ENCODE peak calls at places on chromosomes 2 and 18, in eight cellular contexts. R is fibroblast of the aortic adventitia, W is lower leg skin, E is ovary, V is GM23338, G is HFFc6, N is GM13976, A is nephron progenitor cell. X is an unnamed sample.
A peak's percentile ranks its signal among the peaks of the same experiment; 100 is the strongest.

GRCh38 chr2:65532937-65533336 is 100.5 kb upstream of the SPRED2 start:
- DNase-seq in R (no peak), E (no peak), G (no peak), N (no peak), V (no peak), A (no peak), W (no peak), X (no peak)

GRCh38 chr18:59140287-59140885 is 702 bp downstream of the SEC11C start:
- DNase-seq in N (no peak), G (peak; percentile 36), A (peak; percentile 39), E (no peak), W (no peak), R (peak; percentile 46), V (peak; percentile 59), X (no peak)

GRCh38 chr2:160551259-160551658 is 57.7 kb upstream of the RBMS1 start:
- DNase-seq in E (no peak), W (no peak), A (no peak), G (no peak), V (peak; percentile 9), R (no peak), N (no peak), X (no peak)

GRCh38 chr18:13032173-13032572 is 41.0 kb downstream of the CEP192 start:
- DNase-seq in W (no peak), E (no peak), V (no peak), A (no peak), G (no peak), N (no peak), R (no peak), X (no peak)

GRCh38 chr2:202261531-202261930 is 4.0 kb upstream of the NOP58 start:
- DNase-seq in V (no peak), W (no peak), G (peak; percentile 62), E (no peak), N (no peak), A (no peak), R (peak; percentile 59), X (no peak)

GRCh38 chr2:105379741-105380186 is 19.1 kb downstream of the FHL2 start:
- DNase-seq in W (no peak), E (peak; percentile 13), N (no peak), V (no peak), G (no peak), A (no peak), R (no peak), X (no peak)

GRCh38 chr2:160415991-160416390 is 77.6 kb downstream of the RBMS1 start:
- DNase-seq in V (peak; percentile 25), E (no peak), N (no peak), A (no peak), G (peak; percentile 68), R (peak; percentile 82), W (no peak), X (no peak)

GRCh38 chr2:113175101-113175628 is 1.4 kb downstream of the PSD4 start:
- DNase-seq in V (no peak), G (no peak), N (peak; percentile 91), R (no peak), A (no peak), E (no peak), W (no peak), X (peak; percentile 67)

GRCh38 chr2:157473585-157473984 is 29.7 kb upstream of the CYTIP start:
- DNase-seq in V (no peak), A (no peak), R (no peak), W (no peak), E (no peak), G (no peak), N (no peak), X (no peak)

GRCh38 chr2:125581561-125581960 is 1074.4 kb upstream of the GYPC start:
- DNase-seq in A (no peak), E (no peak), G (no peak), N (no peak), R (no peak), V (no peak), W (no peak), X (no peak)

GRCh38 chr2:150586858-150587257 is 99.4 kb upstream of the RND3 start:
- DNase-seq in N (no peak), V (no peak), R (peak; percentile 79), A (no peak), W (no peak), G (peak; percentile 92), E (no peak), X (no peak)

GRCh38 chr2:127884436-127884835 is 1.3 kb downstream of the AMMECR1L start:
- DNase-seq in R (peak; percentile 67), G (peak; percentile 61), V (peak; percentile 17), A (no peak), W (peak; percentile 23), E (no peak), N (no peak), X (no peak)

GRCh38 chr2:31205186-31205585 is 12.1 kb downstream of the CAPN14 start:
- DNase-seq in A (no peak), G (no peak), R (no peak), E (no peak), W (no peak), N (no peak), V (no peak), X (no peak)

GRCh38 chr2:159617080-159617479 is 732 bp upstream of the BAZ2B start:
- DNase-seq in W (no peak), E (no peak), V (peak; percentile 36), N (no peak), G (no peak), R (no peak), A (no peak), X (no peak)

GRCh38 chr18:32735781-32736180 is 37.0 kb downstream of the KLHL14 start:
- DNase-seq in G (no peak), E (no peak), A (no peak), W (no peak), R (no peak), V (no peak), N (no peak), X (no peak)

GRCh38 chr18:44075038-44075437 is 605.6 kb upstream of the SETBP1 start:
- DNase-seq in V (no peak), N (no peak), R (no peak), G (no peak), W (no peak), E (no peak), A (no peak), X (no peak)

GRCh38 chr18:44079602-44080001 is 601.1 kb upstream of the SETBP1 start:
- DNase-seq in A (no peak), N (no peak), W (no peak), G (no peak), E (no peak), R (peak; percentile 92), V (no peak), X (no peak)

DNA sequence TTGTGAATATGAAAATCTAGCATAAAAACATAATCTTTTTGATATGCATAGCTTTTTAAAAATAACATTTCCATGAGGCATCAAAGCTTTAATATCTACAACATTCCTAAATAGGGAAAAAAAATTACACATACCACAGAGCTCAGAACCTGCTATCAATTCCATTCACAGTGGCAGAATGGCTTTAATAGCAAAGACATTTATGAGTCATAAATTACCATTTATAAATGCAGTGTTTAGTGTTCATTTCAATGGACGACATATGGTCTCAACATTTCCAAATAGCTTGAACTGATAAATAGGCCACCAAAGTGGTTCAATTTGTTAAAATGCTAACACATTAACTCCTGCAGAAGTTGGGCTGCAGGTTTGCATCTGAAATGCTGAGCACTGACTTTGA is 600.6 kb upstream of the SETBP1 start:
- DNase-seq in G (no peak), N (no peak), W (no peak), E (no peak), R (peak; percentile 47), A (no peak), V (no peak), X (no peak)
- TF ChIP-seq CTCF in G (no peak), N (no peak), W (no peak), E (no peak), R (no peak), A (no peak), V (no peak), X (no peak)

DNA sequence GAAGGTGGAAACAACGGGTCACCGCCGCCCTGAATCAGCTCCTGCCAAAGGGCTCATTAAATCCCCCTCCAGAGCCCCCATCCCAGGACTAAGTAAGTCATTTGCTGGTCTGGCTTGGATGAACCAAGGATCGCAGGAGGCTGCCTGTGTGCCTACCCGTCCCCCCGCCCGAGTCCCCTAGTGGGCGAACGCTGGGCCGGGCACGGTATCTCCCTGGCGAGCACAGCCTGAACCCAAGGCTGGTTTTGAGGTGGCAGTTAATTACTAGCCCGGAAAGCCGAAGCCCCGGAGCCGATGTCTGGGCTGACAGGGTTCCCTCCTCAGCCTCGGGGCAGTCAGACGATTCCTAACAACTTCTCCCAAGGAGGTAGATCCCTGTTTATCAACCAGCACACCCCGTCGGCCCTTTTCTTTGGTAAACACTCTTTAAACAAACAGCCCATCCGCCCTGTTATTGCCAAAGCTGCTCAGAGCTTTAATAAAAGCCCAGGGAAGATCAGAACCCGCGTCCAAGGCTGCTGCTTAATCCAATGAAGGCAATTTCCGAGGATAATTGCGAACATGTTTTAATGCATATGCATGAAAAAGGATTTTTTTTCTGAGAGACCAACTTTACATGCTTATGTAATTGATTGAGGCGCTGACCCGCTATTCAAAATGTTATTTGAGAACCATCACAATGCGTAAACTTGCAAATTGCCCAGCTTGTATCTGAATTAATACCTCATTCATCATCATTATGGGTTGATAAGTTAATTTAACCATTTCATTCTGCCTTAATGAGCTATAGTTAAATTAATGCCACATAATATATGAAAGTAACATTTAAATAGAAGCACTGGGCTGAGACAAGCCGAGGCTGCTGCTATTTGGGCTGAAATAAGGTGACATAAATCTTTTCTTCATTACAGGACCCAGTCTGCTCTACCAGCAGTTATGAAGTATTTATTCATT is 10.5 kb downstream of the EVX2 start:
- DNase-seq in W (no peak), N (no peak), A (peak; percentile 45), E (no peak), G (no peak), R (no peak), V (peak; percentile 49), X (no peak)
- TF ChIP-seq CTCF in W (no peak), N (no peak), A (no peak), E (no peak), G (no peak), R (no peak), V (no peak), X (no peak)

GRCh38 chr2:98216611-98217010 is 129.6 kb downstream of the VWA3B start:
- DNase-seq in W (no peak), R (no peak), G (no peak), A (no peak), N (no peak), V (no peak), E (no peak), X (no peak)
- TF ChIP-seq CTCF in W (no peak), R (no peak), G (no peak), A (no peak), N (no peak), V (no peak), E (no peak), X (no peak)

DNA sequence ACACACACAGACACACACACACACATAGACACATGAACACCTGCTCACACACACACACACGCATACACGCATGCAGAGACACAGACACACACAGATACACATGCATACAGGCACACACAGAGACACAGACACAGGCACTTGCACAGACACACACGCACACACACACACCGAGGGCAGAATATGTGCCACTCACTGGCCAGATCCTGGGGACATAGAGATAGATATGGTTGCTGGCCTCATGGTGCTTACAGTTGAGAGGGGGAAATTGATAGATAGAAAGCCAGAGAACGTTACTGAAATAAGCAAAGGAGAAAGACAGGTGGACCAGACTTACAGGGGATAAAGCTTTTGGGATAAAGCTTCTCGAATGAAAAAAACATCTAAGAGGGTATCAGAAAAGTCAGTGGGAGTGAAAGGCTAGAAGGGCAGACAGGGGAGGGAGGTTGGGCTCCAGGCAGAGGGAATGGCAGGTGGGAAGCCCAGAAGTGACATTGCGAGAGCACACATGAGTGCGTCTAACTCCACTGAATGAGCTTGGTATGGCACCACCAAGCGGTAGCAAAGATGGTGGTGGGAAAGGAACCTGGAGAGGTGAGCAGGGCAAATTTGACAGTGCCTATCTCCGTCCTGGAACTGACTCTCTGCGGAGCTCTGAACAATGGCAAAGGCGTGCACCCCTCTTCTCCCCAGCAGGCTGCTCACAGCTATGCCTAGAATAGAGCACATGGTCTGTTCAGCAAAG is 390.1 kb upstream of the TRIB2 start:
- DNase-seq in R (no peak), N (peak; percentile 17), G (no peak), E (no peak), V (peak; percentile 62), W (no peak), A (no peak), X (no peak)
- TF ChIP-seq CTCF in R (no peak), N (peak; percentile 11), G (no peak), E (no peak), V (no peak), W (no peak), A (peak; percentile 8), X (no peak)